ENCODE peak calls at places on chromosomes 11 and 22, in ten cellular contexts. U, V, W, Z, D, F, M, N, S and B are unnamed samples.

GRCh38 chr11:100543386-100543785 is 143.7 kb upstream of the ARHGAP42 start:
- DNase-seq in D (no peak), Z (no peak), V (no peak), W (no peak), M (no peak), S (no peak), N (no peak), U (no peak), F (no peak), B (no peak)

GRCh38 chr11:15889972-15890371 is 466.4 kb downstream of the SOX6 start:
- DNase-seq in U (peak), M (no peak), Z (peak), V (no peak), F (no peak), W (no peak), S (peak), N (no peak), D (no peak), B (no peak)

GRCh38 chr11:65213322-65214211 is 31.8 kb downstream of the CAPN1 start:
- DNase-seq in Z (no peak), M (no peak), N (no peak), D (peak), V (no peak), W (no peak), F (no peak), U (no peak), S (peak), B (peak)

GRCh38 chr22:46674906-46675305 is 54.7 kb downstream of the GRAMD4 start:
- DNase-seq in Z (no peak), W (no peak), F (no peak), U (no peak), S (no peak), M (no peak), N (no peak), V (no peak), D (no peak), B (no peak)

GRCh38 chr22:46833228-46833627 is 70.8 kb downstream of the TBC1D22A start:
- DNase-seq in M (no peak), Z (no peak), U (no peak), F (no peak), D (no peak), V (no peak), N (no peak), S (peak), W (peak), B (peak)

GRCh38 chr11:1260023-1260501 is 37.2 kb downstream of the MUC5B start:
- DNase-seq in N (peak), W (peak), D (peak), V (no peak), F (no peak), U (no peak), Z (no peak), S (peak), M (no peak), B (no peak)

GRCh38 chr22:41919357-41920224 is 4.7 kb upstream of the SHISA8 start:
- DNase-seq in F (no peak), U (no peak), V (no peak), Z (no peak), D (peak), N (peak), S (peak), W (no peak), M (no peak), B (no peak)

GRCh38 chr11:76606102-76606793 is 64.3 kb downstream of the LRRC32 start:
- DNase-seq in Z (no peak), U (no peak), V (no peak), F (no peak), W (no peak), M (no peak), D (peak), N (no peak), S (no peak), B (no peak)

GRCh38 chr11:14334193-14334592 is 24.8 kb downstream of the RRAS2 start:
- DNase-seq in V (no peak), F (no peak), U (no peak), N (no peak), W (no peak), S (no peak), Z (no peak), M (no peak), D (no peak), B (no peak)

GRCh38 chr11:65051389-65051858 is 6.9 kb downstream of the NAALADL1 start:
- DNase-seq in U (no peak), F (no peak), D (no peak), N (no peak), Z (no peak), V (no peak), S (no peak), M (no peak), W (no peak), B (no peak)

GRCh38 chr11:77789731-77790476 is 30.6 kb downstream of the RSF1 start:
- DNase-seq in N (no peak), M (no peak), Z (no peak), V (no peak), U (no peak), D (no peak), W (no peak), F (no peak), S (no peak), B (no peak)

GRCh38 chr11:6473481-6474422 is at the start of gene TRIM3:
- DNase-seq in N (peak), D (peak), V (peak), W (peak), F (peak), S (peak), U (peak), M (peak), Z (peak), B (no peak)

GRCh38 chr22:35425971-35426800 is 26.2 kb downstream of the MCM5 start:
- DNase-seq in D (no peak), S (peak), V (no peak), U (no peak), W (no peak), N (no peak), Z (peak), M (no peak), F (no peak), B (no peak)

GRCh38 chr11:11569936-11570491 is 51.8 kb downstream of the GALNT18 start:
- DNase-seq in U (no peak), M (no peak), N (no peak), V (no peak), F (no peak), W (peak), Z (no peak), S (peak), D (no peak), B (no peak)

GRCh38 chr22:24443668-24444067 is 16.3 kb downstream of the ADORA2A start:
- DNase-seq in D (no peak), M (no peak), W (no peak), N (no peak), U (no peak), S (no peak), V (no peak), Z (no peak), F (no peak), B (no peak)

GRCh38 chr11:70205049-70205725 is 2.1 kb downstream of the FADD start:
- DNase-seq in S (peak), U (peak), Z (no peak), V (no peak), D (no peak), F (no peak), M (no peak), N (no peak), W (peak), B (no peak)

GRCh38 chr11:27277843-27278242 is 85.2 kb downstream of the CCDC34 start:
- DNase-seq in V (no peak), F (no peak), M (no peak), Z (no peak), U (no peak), N (no peak), S (no peak), W (no peak), D (no peak), B (no peak)

GRCh38 chr11:77095551-77096490 is 6.8 kb upstream of the OMP start:
- DNase-seq in U (no peak), W (no peak), D (no peak), Z (no peak), S (no peak), F (no peak), V (no peak), M (no peak), N (no peak), B (no peak)

GRCh38 chr11:18191376-18191775 is 18.7 kb downstream of the MRGPRX4 start:
- DNase-seq in D (no peak), V (no peak), U (no peak), W (peak), S (no peak), Z (no peak), N (no peak), F (no peak), M (no peak), B (no peak)

GRCh38 chr22:46004105-46004866 is 27.3 kb upstream of the WNT7B start:
- DNase-seq in W (no peak), Z (no peak), M (no peak), D (peak), U (no peak), S (peak), V (no peak), F (no peak), N (no peak), B (no peak)

GRCh38 chr22:48968201-48968959 is 859.3 kb downstream of the BRD1 start:
- DNase-seq in F (no peak), U (no peak), W (peak), D (peak), M (no peak), Z (no peak), N (no peak), V (no peak), S (no peak), B (no peak)

GRCh38 chr11:69382131-69383128 is 88.5 kb downstream of the MYEOV start:
- DNase-seq in W (no peak), U (no peak), S (no peak), M (no peak), V (no peak), N (peak), F (no peak), Z (no peak), D (peak), B (no peak)

GRCh38 chr11:93845181-93846092 is 5.0 kb downstream of the VSTM5 start:
- DNase-seq in U (no peak), V (no peak), M (no peak), D (no peak), W (no peak), Z (peak), N (no peak), S (peak), F (no peak), B (no peak)

GRCh38 chr22:26588749-26589366 is 1.1 kb downstream of the TPST2 start:
- DNase-seq in U (no peak), W (no peak), V (no peak), M (no peak), Z (no peak), N (no peak), F (no peak), D (no peak), S (peak), B (no peak)

GRCh38 chr11:4388221-4388620 is 5.3 kb downstream of the TRIM21 start:
- DNase-seq in N (no peak), F (no peak), U (no peak), D (no peak), W (no peak), M (no peak), S (no peak), V (no peak), Z (no peak), B (no peak)

GRCh38 chr11:67262731-67263675 is 3.3 kb upstream of the GRK2 start:
- DNase-seq in D (peak), Z (peak), N (peak), S (peak), U (peak), M (no peak), W (peak), V (no peak), F (peak), B (no peak)

GRCh38 chr11:48002565-48002964 is 22.2 kb downstream of the PTPRJ start:
- DNase-seq in N (no peak), W (no peak), M (no peak), U (no peak), V (no peak), S (no peak), F (no peak), Z (no peak), D (no peak), B (no peak)

GRCh38 chr11:77522215-77522614 is 48.3 kb upstream of the PAK1 start:
- DNase-seq in D (no peak), W (no peak), F (no peak), U (no peak), Z (peak), S (peak), N (no peak), V (no peak), M (no peak), B (peak)

GRCh38 chr11:26849009-26849408 is 127.1 kb upstream of the SLC5A12 start:
- DNase-seq in N (no peak), D (no peak), U (no peak), Z (no peak), S (no peak), F (no peak), V (no peak), M (no peak), W (no peak), B (no peak)

GRCh38 chr11:43992138-43992537 is 49.7 kb downstream of the C11orf96 start:
- DNase-seq in W (no peak), M (no peak), Z (no peak), F (no peak), U (no peak), V (no peak), S (no peak), D (no peak), N (no peak), B (no peak)

GRCh38 chr11:109865558-109866186 is 227.5 kb upstream of the ZC3H12C start:
- DNase-seq in D (no peak), Z (no peak), F (no peak), W (peak), S (no peak), V (no peak), M (no peak), N (no peak), U (no peak), B (no peak)

GRCh38 chr22:39735776-39736175 is 157.8 kb downstream of the ENTHD1 start:
- DNase-seq in N (no peak), U (no peak), S (no peak), F (no peak), M (no peak), V (no peak), W (no peak), Z (no peak), D (peak), B (no peak)

GRCh38 chr11:46363031-46363407 is 15.8 kb downstream of the DGKZ start:
- DNase-seq in V (no peak), M (no peak), Z (peak), D (no peak), S (peak), U (no peak), N (no peak), W (peak), F (no peak), B (no peak)